ENCODE peak calls at places on chromosomes 4 and X, in eight cellular contexts. N is cerebellar cortex, O is tibial artery, X is EH, P is sciatic nerve, R is brain microvascular endothelial cell, S is ovary, T is SW480. C is an unnamed sample.
A peak's percentile ranks its signal among the peaks of the same experiment; 100 is the strongest.

GRCh38 chr4:87974856-87975462 is 555 bp upstream of the SPP1 start:
- DNase-seq in N (peak; percentile 23), O (no peak), X (no peak), P (no peak), R (no peak), S (no peak), T (no peak), C (no peak)

GRCh38 chrX:15242899-15243555 is 26.9 kb downstream of the ASB9 start:
- DNase-seq in N (peak; percentile 74), O (no peak), X (peak; percentile 53), P (no peak), R (peak; percentile 53), S (no peak), T (peak; percentile 58), C (peak; percentile 50)

GRCh38 chr4:186104895-186105720 is 604 bp downstream of the FAM149A start:
- DNase-seq in N (no peak), O (no peak), X (no peak), P (peak; percentile 65), R (no peak), S (peak; percentile 65), T (peak; percentile 7), C (no peak)

GRCh38 chrX:136210243-136210642 is 41.0 kb downstream of the MAP7D3 start:
- DNase-seq in N (no peak), O (no peak), X (no peak), P (no peak), R (no peak), S (no peak), T (no peak), C (no peak)

GRCh38 chrX:122622800-122623199 is 561.3 kb upstream of the GRIA3 start:
- DNase-seq in N (no peak), O (no peak), X (peak; percentile 5), P (no peak), R (no peak), S (no peak), T (no peak), C (no peak)

GRCh38 chr4:134935320-134935719 is 733.7 kb upstream of the PABPC4L start:
- DNase-seq in N (no peak), O (no peak), X (peak; percentile 51), P (no peak), R (peak; percentile 27), S (no peak), T (peak; percentile 1), C (no peak)

GRCh38 chrX:39204945-39205344 is 403.7 kb downstream of the MID1IP1 start:
- DNase-seq in N (no peak), O (no peak), X (no peak), P (no peak), R (no peak), S (no peak), T (no peak), C (no peak)

GRCh38 chrX:6660567-6661252 is 125.8 kb upstream of the VCX3A start:
- DNase-seq in N (no peak), O (no peak), X (no peak), P (no peak), R (no peak), S (no peak), T (no peak), C (no peak)

GRCh38 chr4:113837397-113837796 is 75.9 kb upstream of the CAMK2D start:
- DNase-seq in N (no peak), O (no peak), X (peak; percentile 90), P (no peak), R (peak; percentile 50), S (no peak), T (peak; percentile 2), C (peak; percentile 90)

GRCh38 chrX:78655642-78656041 is 3.5 kb downstream of the RTL3 start:
- DNase-seq in N (no peak), O (no peak), X (no peak), P (no peak), R (no peak), S (no peak), T (no peak), C (no peak)

GRCh38 chr4:81565137-81565870 is 93.6 kb upstream of the RASGEF1B start:
- DNase-seq in N (peak; percentile 6), O (peak; percentile 87), X (no peak), P (peak; percentile 93), R (peak; percentile 35), S (peak; percentile 51), T (no peak), C (no peak)

GRCh38 chr4:105059337-105059736 is 87.3 kb upstream of the TET2 start:
- DNase-seq in N (no peak), O (no peak), X (no peak), P (no peak), R (no peak), S (no peak), T (no peak), C (no peak)

GRCh38 chr4:126306152-126306869 is 991.6 kb downstream of the FAT4 start:
- DNase-seq in N (no peak), O (peak; percentile 66), X (peak; percentile 1), P (no peak), R (no peak), S (no peak), T (no peak), C (peak; percentile 33)

GRCh38 chr4:69485130-69485529 is 10.6 kb downstream of the UGT2B4 start:
- DNase-seq in N (no peak), O (no peak), X (no peak), P (no peak), R (no peak), S (no peak), T (no peak), C (no peak)

GRCh38 chrX:151039351-151039750 is 56.2 kb downstream of the HMGB3 start:
- DNase-seq in N (no peak), O (no peak), X (no peak), P (no peak), R (no peak), S (no peak), T (no peak), C (no peak)

GRCh38 chrX:22345884-22346283 is 73.2 kb downstream of the CBLL2 start:
- DNase-seq in N (no peak), O (no peak), X (no peak), P (no peak), R (no peak), S (no peak), T (no peak), C (no peak)

GRCh38 chr4:138707746-138708145 is 307.8 kb upstream of the NOCT start:
- DNase-seq in N (no peak), O (no peak), X (no peak), P (no peak), R (no peak), S (no peak), T (no peak), C (no peak)

GRCh38 chr4:123856689-123857545 is 460.3 kb downstream of the SPRY1 start:
- DNase-seq in N (peak; percentile 82), O (peak; percentile 27), X (peak; percentile 56), P (no peak), R (peak; percentile 34), S (peak; percentile 53), T (peak; percentile 35), C (peak; percentile 44)

GRCh38 chrX:9957743-9958142 is 9.4 kb upstream of the CLDN34 start:
- DNase-seq in N (no peak), O (no peak), X (no peak), P (no peak), R (no peak), S (no peak), T (no peak), C (no peak)

GRCh38 chrX:16022580-16023170 is 100.7 kb upstream of the GRPR start:
- DNase-seq in N (no peak), O (no peak), X (peak; percentile 38), P (no peak), R (no peak), S (no peak), T (peak; percentile 54), C (peak; percentile 25)

GRCh38 chrX:148416931-148417330 is 83.5 kb upstream of the AFF2 start:
- DNase-seq in N (no peak), O (no peak), X (no peak), P (no peak), R (no peak), S (no peak), T (no peak), C (peak; percentile 16)

GRCh38 chr4:1305781-1306455 is 16.2 kb downstream of the MAEA start:
- DNase-seq in N (no peak), O (no peak), X (no peak), P (no peak), R (no peak), S (no peak), T (peak; percentile 82), C (no peak)

GRCh38 chr4:109730294-109731051 is 603 bp upstream of the PLA2G12A start:
- DNase-seq in N (peak; percentile 65), O (peak; percentile 41), X (peak; percentile 76), P (peak; percentile 70), R (peak; percentile 44), S (peak; percentile 69), T (peak; percentile 53), C (peak; percentile 57)

GRCh38 chr4:909821-910220 is 22.3 kb downstream of the GAK start:
- DNase-seq in N (no peak), O (no peak), X (no peak), P (no peak), R (no peak), S (no peak), T (no peak), C (no peak)

GRCh38 chr4:42284030-42284429 is 113.3 kb upstream of the SHISA3 start:
- DNase-seq in N (no peak), O (no peak), X (no peak), P (no peak), R (no peak), S (no peak), T (no peak), C (no peak)

GRCh38 chrX:134670241-134670811 is 12.1 kb upstream of the PLAC1 start:
- DNase-seq in N (no peak), O (no peak), X (peak; percentile 91), P (no peak), R (peak; percentile 29), S (no peak), T (peak; percentile 5), C (peak; percentile 92)

GRCh38 chrX:45445745-45446412 is 245.2 kb upstream of the DIPK2B start:
- DNase-seq in N (no peak), O (no peak), X (peak; percentile 89), P (no peak), R (peak; percentile 45), S (no peak), T (peak; percentile 2), C (peak; percentile 74)

GRCh38 chr4:144296941-144297340 is 156.4 kb upstream of the GYPA start:
- DNase-seq in N (no peak), O (no peak), X (no peak), P (no peak), R (no peak), S (no peak), T (no peak), C (no peak)

GRCh38 chrX:10233173-10233572 is 76.4 kb downstream of the CLCN4 start:
- DNase-seq in N (peak; percentile 53), O (no peak), X (peak; percentile 55), P (no peak), R (no peak), S (no peak), T (no peak), C (peak; percentile 36)

GRCh38 chr4:84631573-84631972 is 48.6 kb downstream of the CDS1 start:
- DNase-seq in N (no peak), O (no peak), X (no peak), P (no peak), R (no peak), S (no peak), T (no peak), C (no peak)

GRCh38 chr4:108213308-108213707 is 44.6 kb upstream of the LEF1 start:
- DNase-seq in N (no peak), O (no peak), X (no peak), P (no peak), R (no peak), S (no peak), T (no peak), C (no peak)

GRCh38 chr4:145736241-145736831 is 56.4 kb downstream of the C4orf51 start:
- DNase-seq in N (peak; percentile 91), O (peak; percentile 74), X (peak; percentile 78), P (peak; percentile 67), R (no peak), S (no peak), T (no peak), C (peak; percentile 76)

C was measured in AG10803.